ENCODE peak calls at places on chromosomes 7 and 10, in nine cellular contexts. One of them, this sample, is unnamed.

GRCh38 chr7:23418046-23418445 is 52.2 kb downstream of the IGF2BP3 start:
- DNase-seq in WTC11: no peak
- DNase-seq in CD8-positive, alpha-beta memory T cell: no peak
- DNase-seq in A549: no peak
- DNase-seq in Right ventricle myocardium inferior: no peak
- DNase-seq in NCI-H1417: no peak
- DNase-seq in NCI-H1092: no peak
- DNase-seq in smooth muscle cell of the brain vasculature: peak; percentile 18
- DNase-seq in SW 1271: no peak
- DNase-seq in this sample: no peak

GRCh38 chr7:22730921-22731654 is 4.1 kb downstream of the IL6 start:
- DNase-seq in NCI-H1417: no peak
- DNase-seq in CD8-positive, alpha-beta memory T cell: no peak
- DNase-seq in Right ventricle myocardium inferior: peak; percentile 28
- DNase-seq in smooth muscle cell of the brain vasculature: no peak
- DNase-seq in A549: no peak
- DNase-seq in NCI-H1092: no peak
- DNase-seq in WTC11: no peak
- DNase-seq in SW 1271: peak; percentile 73
- DNase-seq in this sample: no peak

GRCh38 chr10:123007558-123008378 is 827 bp downstream of the IKZF5 start:
- DNase-seq in NCI-H1417: peak; percentile 43
- DNase-seq in NCI-H1092: peak; percentile 14
- DNase-seq in WTC11: no peak
- DNase-seq in smooth muscle cell of the brain vasculature: no peak
- DNase-seq in CD8-positive, alpha-beta memory T cell: peak; percentile 52
- DNase-seq in SW 1271: peak; percentile 2
- DNase-seq in Right ventricle myocardium inferior: no peak
- DNase-seq in A549: peak; percentile 72
- DNase-seq in this sample: peak; percentile 48

GRCh38 chr7:71509381-71509780 is 377.4 kb downstream of the GALNT17 start:
- DNase-seq in SW 1271: no peak
- DNase-seq in CD8-positive, alpha-beta memory T cell: no peak
- DNase-seq in WTC11: no peak
- DNase-seq in A549: no peak
- DNase-seq in NCI-H1092: no peak
- DNase-seq in smooth muscle cell of the brain vasculature: no peak
- DNase-seq in NCI-H1417: no peak
- DNase-seq in Right ventricle myocardium inferior: no peak
- DNase-seq in this sample: no peak

GRCh38 chr7:100739934-100740333 is 6.5 kb downstream of the ZAN start:
- DNase-seq in NCI-H1092: no peak
- DNase-seq in WTC11: no peak
- DNase-seq in smooth muscle cell of the brain vasculature: no peak
- DNase-seq in SW 1271: no peak
- DNase-seq in Right ventricle myocardium inferior: no peak
- DNase-seq in NCI-H1417: no peak
- DNase-seq in CD8-positive, alpha-beta memory T cell: no peak
- DNase-seq in A549: no peak
- DNase-seq in this sample: no peak

GRCh38 chr10:131875501-131875900 is 25.3 kb upstream of the PPP2R2D start:
- DNase-seq in A549: no peak
- DNase-seq in WTC11: no peak
- DNase-seq in CD8-positive, alpha-beta memory T cell: no peak
- DNase-seq in SW 1271: no peak
- DNase-seq in NCI-H1417: no peak
- DNase-seq in NCI-H1092: no peak
- DNase-seq in Right ventricle myocardium inferior: no peak
- DNase-seq in smooth muscle cell of the brain vasculature: no peak
- DNase-seq in this sample: no peak

GRCh38 chr10:94673614-94674321 is 9.8 kb upstream of the CYP2C18 start:
- DNase-seq in Right ventricle myocardium inferior: no peak
- DNase-seq in NCI-H1092: no peak
- DNase-seq in NCI-H1417: no peak
- DNase-seq in SW 1271: no peak
- DNase-seq in A549: no peak
- DNase-seq in CD8-positive, alpha-beta memory T cell: no peak
- DNase-seq in WTC11: no peak
- DNase-seq in smooth muscle cell of the brain vasculature: no peak
- DNase-seq in this sample: no peak

GRCh38 chr7:1916621-1916970 is 246.5 kb downstream of the ELFN1 start:
- DNase-seq in Right ventricle myocardium inferior: peak; percentile 32
- DNase-seq in NCI-H1417: no peak
- DNase-seq in A549: no peak
- DNase-seq in WTC11: no peak
- DNase-seq in smooth muscle cell of the brain vasculature: no peak
- DNase-seq in NCI-H1092: no peak
- DNase-seq in CD8-positive, alpha-beta memory T cell: no peak
- DNase-seq in SW 1271: no peak
- DNase-seq in this sample: no peak

GRCh38 chr10:69864321-69864720 is 62.6 kb downstream of the COL13A1 start:
- DNase-seq in SW 1271: peak; percentile 31
- DNase-seq in WTC11: no peak
- DNase-seq in NCI-H1092: no peak
- DNase-seq in A549: no peak
- DNase-seq in NCI-H1417: no peak
- DNase-seq in smooth muscle cell of the brain vasculature: peak; percentile 80
- DNase-seq in Right ventricle myocardium inferior: no peak
- DNase-seq in CD8-positive, alpha-beta memory T cell: no peak
- DNase-seq in this sample: no peak

GRCh38 chr10:62194924-62195674 is 73.5 kb downstream of the RTKN2 start:
- DNase-seq in NCI-H1092: no peak
- DNase-seq in CD8-positive, alpha-beta memory T cell: no peak
- DNase-seq in Right ventricle myocardium inferior: no peak
- DNase-seq in NCI-H1417: no peak
- DNase-seq in SW 1271: no peak
- DNase-seq in A549: no peak
- DNase-seq in smooth muscle cell of the brain vasculature: no peak
- DNase-seq in WTC11: no peak
- DNase-seq in this sample: no peak

GRCh38 chr7:37054631-37055300 is 330.5 kb upstream of the AOAH start:
- DNase-seq in CD8-positive, alpha-beta memory T cell: no peak
- DNase-seq in SW 1271: no peak
- DNase-seq in A549: no peak
- DNase-seq in WTC11: no peak
- DNase-seq in smooth muscle cell of the brain vasculature: no peak
- DNase-seq in NCI-H1092: no peak
- DNase-seq in NCI-H1417: no peak
- DNase-seq in Right ventricle myocardium inferior: no peak
- DNase-seq in this sample: no peak

GRCh38 chr7:134806197-134806596 is 26.8 kb downstream of the CALD1 start:
- DNase-seq in NCI-H1417: no peak
- DNase-seq in NCI-H1092: no peak
- DNase-seq in smooth muscle cell of the brain vasculature: no peak
- DNase-seq in WTC11: no peak
- DNase-seq in CD8-positive, alpha-beta memory T cell: no peak
- DNase-seq in A549: no peak
- DNase-seq in Right ventricle myocardium inferior: no peak
- DNase-seq in SW 1271: no peak
- DNase-seq in this sample: no peak

GRCh38 chr7:151705744-151706567 is 171.0 kb downstream of the PRKAG2 start:
- DNase-seq in CD8-positive, alpha-beta memory T cell: no peak
- DNase-seq in NCI-H1417: peak; percentile 30
- DNase-seq in WTC11: peak; percentile 49
- DNase-seq in smooth muscle cell of the brain vasculature: no peak
- DNase-seq in A549: peak; percentile 81
- DNase-seq in SW 1271: no peak
- DNase-seq in NCI-H1092: peak; percentile 12
- DNase-seq in Right ventricle myocardium inferior: peak; percentile 50
- DNase-seq in this sample: peak; percentile 59

GRCh38 chr10:35007858-35008301 is 82.3 kb downstream of the CUL2 start:
- DNase-seq in NCI-H1417: no peak
- DNase-seq in Right ventricle myocardium inferior: no peak
- DNase-seq in smooth muscle cell of the brain vasculature: peak; percentile 39
- DNase-seq in SW 1271: no peak
- DNase-seq in NCI-H1092: no peak
- DNase-seq in A549: no peak
- DNase-seq in CD8-positive, alpha-beta memory T cell: no peak
- DNase-seq in WTC11: no peak
- DNase-seq in this sample: no peak

GRCh38 chr10:71684356-71685173 is 35.0 kb downstream of the C10orf105 start:
- DNase-seq in SW 1271: no peak
- DNase-seq in Right ventricle myocardium inferior: no peak
- DNase-seq in NCI-H1092: no peak
- DNase-seq in WTC11: no peak
- DNase-seq in CD8-positive, alpha-beta memory T cell: no peak
- DNase-seq in smooth muscle cell of the brain vasculature: no peak
- DNase-seq in A549: no peak
- DNase-seq in NCI-H1417: no peak
- DNase-seq in this sample: no peak

GRCh38 chr7:147595076-147595475 is 995.5 kb upstream of the C7orf33 start:
- DNase-seq in A549: no peak
- DNase-seq in NCI-H1092: no peak
- DNase-seq in Right ventricle myocardium inferior: no peak
- DNase-seq in CD8-positive, alpha-beta memory T cell: no peak
- DNase-seq in NCI-H1417: no peak
- DNase-seq in SW 1271: no peak
- DNase-seq in smooth muscle cell of the brain vasculature: no peak
- DNase-seq in WTC11: no peak
- DNase-seq in this sample: no peak

GRCh38 chr7:121954803-121955202 is 81.8 kb downstream of the PTPRZ1 start:
- DNase-seq in smooth muscle cell of the brain vasculature: no peak
- DNase-seq in A549: no peak
- DNase-seq in WTC11: no peak
- DNase-seq in NCI-H1417: no peak
- DNase-seq in Right ventricle myocardium inferior: no peak
- DNase-seq in NCI-H1092: no peak
- DNase-seq in SW 1271: no peak
- DNase-seq in CD8-positive, alpha-beta memory T cell: no peak
- DNase-seq in this sample: no peak

GRCh38 chr10:22451346-22451745 is 106.0 kb downstream of the SPAG6 start:
- DNase-seq in SW 1271: no peak
- DNase-seq in A549: no peak
- DNase-seq in CD8-positive, alpha-beta memory T cell: no peak
- DNase-seq in smooth muscle cell of the brain vasculature: no peak
- DNase-seq in WTC11: no peak
- DNase-seq in NCI-H1092: no peak
- DNase-seq in Right ventricle myocardium inferior: no peak
- DNase-seq in NCI-H1417: no peak
- DNase-seq in this sample: no peak

GRCh38 chr10:93461124-93461806 is 20.9 kb downstream of the MYOF start:
- DNase-seq in SW 1271: no peak
- DNase-seq in NCI-H1092: no peak
- DNase-seq in smooth muscle cell of the brain vasculature: no peak
- DNase-seq in A549: no peak
- DNase-seq in WTC11: no peak
- DNase-seq in Right ventricle myocardium inferior: no peak
- DNase-seq in NCI-H1417: no peak
- DNase-seq in CD8-positive, alpha-beta memory T cell: no peak
- DNase-seq in this sample: no peak

GRCh38 chr7:125636320-125636962 is 706.8 kb upstream of the POT1 start:
- DNase-seq in smooth muscle cell of the brain vasculature: no peak
- DNase-seq in Right ventricle myocardium inferior: no peak
- DNase-seq in A549: no peak
- DNase-seq in SW 1271: no peak
- DNase-seq in CD8-positive, alpha-beta memory T cell: no peak
- DNase-seq in NCI-H1417: no peak
- DNase-seq in NCI-H1092: no peak
- DNase-seq in WTC11: no peak
- DNase-seq in this sample: no peak

GRCh38 chr7:30027065-30027456 is 559 bp upstream of the FKBP14 start:
- DNase-seq in WTC11: no peak
- DNase-seq in smooth muscle cell of the brain vasculature: no peak
- DNase-seq in SW 1271: no peak
- DNase-seq in A549: peak; percentile 36
- DNase-seq in NCI-H1417: no peak
- DNase-seq in Right ventricle myocardium inferior: no peak
- DNase-seq in CD8-positive, alpha-beta memory T cell: peak; percentile 45
- DNase-seq in NCI-H1092: no peak
- DNase-seq in this sample: peak; percentile 51

GRCh38 chr7:142384508-142384922 is 126.7 kb upstream of the PRSS58 start:
- DNase-seq in NCI-H1092: no peak
- DNase-seq in WTC11: no peak
- DNase-seq in CD8-positive, alpha-beta memory T cell: no peak
- DNase-seq in NCI-H1417: no peak
- DNase-seq in Right ventricle myocardium inferior: no peak
- DNase-seq in smooth muscle cell of the brain vasculature: no peak
- DNase-seq in SW 1271: no peak
- DNase-seq in A549: no peak
- DNase-seq in this sample: peak; percentile 44

GRCh38 chr10:1564791-1565190 is 172.5 kb downstream of the ADARB2 start:
- DNase-seq in A549: no peak
- DNase-seq in SW 1271: no peak
- DNase-seq in CD8-positive, alpha-beta memory T cell: no peak
- DNase-seq in NCI-H1417: no peak
- DNase-seq in smooth muscle cell of the brain vasculature: no peak
- DNase-seq in NCI-H1092: no peak
- DNase-seq in Right ventricle myocardium inferior: no peak
- DNase-seq in WTC11: no peak
- DNase-seq in this sample: no peak

GRCh38 chr7:22569586-22570321 is 69.8 kb upstream of the STEAP1B start:
- DNase-seq in NCI-H1092: no peak
- DNase-seq in smooth muscle cell of the brain vasculature: no peak
- DNase-seq in Right ventricle myocardium inferior: no peak
- DNase-seq in A549: no peak
- DNase-seq in WTC11: no peak
- DNase-seq in SW 1271: no peak
- DNase-seq in NCI-H1417: no peak
- DNase-seq in CD8-positive, alpha-beta memory T cell: no peak
- DNase-seq in this sample: no peak

GRCh38 chr7:45663965-45664623 is 89.9 kb downstream of the ADCY1 start:
- DNase-seq in CD8-positive, alpha-beta memory T cell: no peak
- DNase-seq in A549: no peak
- DNase-seq in Right ventricle myocardium inferior: no peak
- DNase-seq in NCI-H1092: no peak
- DNase-seq in SW 1271: no peak
- DNase-seq in smooth muscle cell of the brain vasculature: no peak
- DNase-seq in WTC11: peak; percentile 4
- DNase-seq in NCI-H1417: no peak
- DNase-seq in this sample: no peak